ENCODE peak calls at places on chromosomes 12 and 14, in nine cellular contexts. W is occipital lobe; D is GM10248; K is T follicular helper cell; R is iris pigment epithelial cell; N is T-helper 17 cell; S is Calu3; Z is activated naive CD4-positive, alpha-beta T cell treated with anti-CD3 and anti-CD28 coated beads for 36 hours; U is WTC11. F is an unnamed sample.

GRCh38 chr14:73153272-73153671 is 17.0 kb downstream of the PSEN1 start:
- DNase-seq in R (peak; percentile 44), U (no peak), Z (no peak), S (no peak), W (no peak), N (no peak), D (no peak), K (no peak), F (no peak)

GRCh38 chr12:104859144-104859543 is 98.9 kb downstream of the SLC41A2 start:
- DNase-seq in U (no peak), N (no peak), K (no peak), W (no peak), R (peak; percentile 65), Z (no peak), D (no peak), S (no peak), F (no peak)

GRCh38 chr14:59028476-59029202 is 159.8 kb upstream of the DAAM1 start:
- DNase-seq in N (no peak), U (peak; percentile 61), K (no peak), Z (peak; percentile 62), D (peak; percentile 53), S (peak; percentile 68), R (peak; percentile 93), W (peak; percentile 10), F (peak; percentile 84)

GRCh38 chr12:6635856-6636521 is at the start of gene LPAR5:
- DNase-seq in W (peak; percentile 7), Z (no peak), K (no peak), U (peak; percentile 52), S (peak; percentile 70), N (no peak), D (peak; percentile 70), R (peak; percentile 44), F (peak; percentile 61)

GRCh38 chr12:1318327-1319031 is 275.9 kb downstream of the FBXL14 start:
- DNase-seq in R (peak; percentile 36), S (peak; percentile 41), Z (no peak), U (peak; percentile 19), K (no peak), N (no peak), W (no peak), D (no peak), F (peak; percentile 62)

GRCh38 chr14:71591929-71592328 is 340.3 kb upstream of the RGS6 start:
- DNase-seq in N (no peak), U (no peak), Z (peak; percentile 62), D (no peak), K (no peak), S (peak; percentile 18), W (no peak), R (peak; percentile 87), F (no peak)

GRCh38 chr12:26285401-26285800 is 90.0 kb downstream of the SSPN start:
- DNase-seq in K (no peak), W (no peak), R (no peak), Z (no peak), U (no peak), D (no peak), N (no peak), S (no peak), F (no peak)

GRCh38 chr12:50514526-50515276 is 9.9 kb downstream of the DIP2B start:
- DNase-seq in K (no peak), N (no peak), U (no peak), S (no peak), W (no peak), D (no peak), R (no peak), Z (peak; percentile 21), F (no peak)

GRCh38 chr14:105165134-105165704 is 3.4 kb downstream of the JAG2 start:
- DNase-seq in R (no peak), W (no peak), U (no peak), D (no peak), K (no peak), S (peak; percentile 24), Z (no peak), N (no peak), F (no peak)

GRCh38 chr12:109840349-109841073 is 7.3 kb upstream of the TRPV4 start:
- DNase-seq in Z (no peak), N (no peak), K (no peak), D (no peak), R (no peak), S (peak; percentile 88), U (no peak), W (no peak), F (peak; percentile 23)

GRCh38 chr12:76083761-76084276 is 666 bp downstream of the NAP1L1 start:
- DNase-seq in N (peak; percentile 81), W (peak; percentile 34), U (peak; percentile 83), D (peak; percentile 82), R (peak; percentile 73), S (peak; percentile 81), K (peak; percentile 74), Z (peak; percentile 83), F (peak; percentile 71)

GRCh38 chr12:97921957-97922722 is 459.5 kb downstream of the RMST start:
- DNase-seq in W (no peak), Z (no peak), U (no peak), S (no peak), R (peak; percentile 58), D (no peak), N (no peak), K (no peak), F (no peak)

GRCh38 chr12:53644133-53644532 is 18.0 kb upstream of the ATF7 start:
- DNase-seq in U (no peak), N (no peak), R (no peak), S (no peak), W (no peak), Z (no peak), D (no peak), K (no peak), F (no peak)

F was measured in Ammon's horn.